ENCODE peak calls at places on chromosomes 16 and 17, in four cellular contexts. O is GM12878, A is K562, Y is HepG2. X is an unnamed sample.

GRCh38 chr16:56451753-56452689 is 667 bp downstream of the OGFOD1 start:
- DNase-seq in O (no peak), A (peak), Y (peak), X (no peak)

GRCh38 chr17:32672701-32673100 is 185.9 kb downstream of the CDK5R1 start:
- DNase-seq in O (no peak), A (no peak), Y (no peak), X (no peak)

GRCh38 chr16:72932050-72932449 is 115.9 kb downstream of the ZFHX3 start:
- DNase-seq in O (no peak), A (no peak), Y (no peak), X (no peak)

GRCh38 chr16:88773812-88774291 is 11.2 kb downstream of the PIEZO1 start:
- DNase-seq in O (no peak), A (peak), Y (no peak), X (peak)

GRCh38 chr17:29175349-29175748 is 4.8 kb downstream of the MYO18A start:
- DNase-seq in O (no peak), A (no peak), Y (no peak), X (no peak)

GRCh38 chr17:50363217-50364060 is 9.5 kb downstream of the MRPL27 start:
- DNase-seq in O (no peak), A (no peak), Y (peak), X (peak)

GRCh38 chr17:46863383-46864121 is 12.2 kb downstream of the WNT9B start:
- DNase-seq in O (no peak), A (no peak), Y (no peak), X (no peak)

GRCh38 chr17:65228734-65229390 is 91.7 kb downstream of the RGS9 start:
- DNase-seq in O (peak), A (peak), Y (no peak), X (no peak)

GRCh38 chr17:42531455-42532354 is 4.3 kb upstream of the NAGLU start:
- DNase-seq in O (no peak), A (peak), Y (peak), X (peak)

GRCh38 chr16:81778861-81779539 is at the start of gene PLCG2:
- DNase-seq in O (no peak), A (peak), Y (no peak), X (peak)

GRCh38 chr17:76897023-76897422 is 28.8 kb downstream of the MGAT5B start:
- DNase-seq in O (no peak), A (no peak), Y (no peak), X (no peak)

GRCh38 chr16:90046971-90047713 is 27.9 kb upstream of the DBNDD1 start:
- DNase-seq in O (no peak), A (no peak), Y (peak), X (peak)

GRCh38 chr17:44204453-44204882 is 4.8 kb upstream of the ATXN7L3 start:
- DNase-seq in O (no peak), A (no peak), Y (no peak), X (no peak)

GRCh38 chr17:9729034-9729650 is 62.2 kb downstream of the DHRS7C start:
- DNase-seq in O (peak), A (peak), Y (peak), X (no peak)

GRCh38 chr17:48181653-48182052 is 74.1 kb downstream of the SNX11 start:
- DNase-seq in O (no peak), A (no peak), Y (no peak), X (peak)

GRCh38 chr16:24670623-24671454 is 58.6 kb upstream of the TNRC6A start:
- DNase-seq in O (no peak), A (no peak), Y (no peak), X (peak)
- TF ChIP-seq ATF2 in O (no peak), A (no peak), Y (no peak), X (no peak)

GRCh38 chr16:80518436-80518835 is 22.4 kb upstream of the DYNLRB2 start:
- DNase-seq in O (no peak), A (no peak), Y (no peak), X (no peak)
- TF ChIP-seq CREM in O (no peak), A (no peak), Y (no peak), X (no peak)

GRCh38 chr17:59533694-59534093 is 31.7 kb upstream of the DHX40 start:
- DNase-seq in O (no peak), A (no peak), Y (no peak), X (no peak)

GRCh38 chr17:59530561-59530960 is 34.8 kb upstream of the DHX40 start:
- DNase-seq in O (no peak), A (no peak), Y (no peak), X (no peak)

GRCh38 chr17:59538195-59538909 is 27.1 kb upstream of the DHX40 start:
- DNase-seq in O (no peak), A (no peak), Y (no peak), X (no peak)

DNA sequence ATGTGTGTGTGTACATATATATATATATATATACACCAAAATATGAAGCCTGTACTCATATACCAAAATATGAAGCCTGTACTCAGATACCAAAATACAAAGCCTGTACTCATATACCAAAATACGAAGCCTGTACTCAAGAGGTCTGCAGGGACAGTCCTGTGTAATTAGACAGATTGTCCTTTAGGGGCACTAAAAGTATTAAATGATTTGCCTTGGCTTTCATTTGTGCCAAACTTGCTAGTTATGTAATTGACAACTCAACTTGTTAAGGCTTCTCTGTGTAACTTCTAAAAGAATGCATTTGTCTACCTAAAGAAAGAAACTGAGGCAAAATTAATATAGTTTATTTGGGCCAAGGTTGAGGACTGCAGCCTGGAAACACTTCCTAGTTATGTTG is 30.8 kb upstream of the DHX40 start:
- DNase-seq in O (no peak), A (no peak), Y (peak), X (no peak)
- TF ChIP-seq TCF7 in O (no peak), A (no peak), Y (no peak), X (no peak)

GRCh38 chr17:6011241-6011640 is 58.9 kb upstream of the WSCD1 start:
- DNase-seq in O (no peak), A (no peak), Y (no peak), X (no peak)
- TF ChIP-seq ATF2 in O (no peak), A (no peak), Y (no peak), X (no peak)

GRCh38 chr17:75105269-75106080 is 4.3 kb upstream of the ARMC7 start:
- DNase-seq in O (no peak), A (peak), Y (peak), X (peak)
- TF ChIP-seq CREM in O (no peak), A (no peak), Y (no peak), X (no peak)

DNA sequence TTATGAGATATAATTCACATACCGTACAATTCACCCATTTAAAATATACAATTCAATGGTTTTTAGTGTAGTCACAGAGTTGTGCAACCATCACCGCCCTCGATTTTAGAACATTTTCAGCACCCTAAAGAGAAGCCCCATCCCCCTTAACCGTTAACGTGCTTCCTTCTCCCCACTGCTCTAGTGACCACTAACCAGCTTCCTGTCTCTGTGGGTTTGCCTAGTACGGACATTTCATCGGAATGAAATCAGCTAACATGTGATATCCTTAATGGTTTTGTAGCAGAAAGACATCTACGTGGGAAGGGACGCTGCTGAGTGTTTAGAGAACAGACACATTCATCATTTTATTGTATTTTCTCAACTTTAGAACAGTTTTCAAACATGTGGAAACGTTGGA is 80.8 kb upstream of the HSBP1 start:
- DNase-seq in O (no peak), A (no peak), Y (no peak), X (no peak)
- TF ChIP-seq TCF7 in O (no peak), A (no peak), Y (no peak), X (no peak)

DNA sequence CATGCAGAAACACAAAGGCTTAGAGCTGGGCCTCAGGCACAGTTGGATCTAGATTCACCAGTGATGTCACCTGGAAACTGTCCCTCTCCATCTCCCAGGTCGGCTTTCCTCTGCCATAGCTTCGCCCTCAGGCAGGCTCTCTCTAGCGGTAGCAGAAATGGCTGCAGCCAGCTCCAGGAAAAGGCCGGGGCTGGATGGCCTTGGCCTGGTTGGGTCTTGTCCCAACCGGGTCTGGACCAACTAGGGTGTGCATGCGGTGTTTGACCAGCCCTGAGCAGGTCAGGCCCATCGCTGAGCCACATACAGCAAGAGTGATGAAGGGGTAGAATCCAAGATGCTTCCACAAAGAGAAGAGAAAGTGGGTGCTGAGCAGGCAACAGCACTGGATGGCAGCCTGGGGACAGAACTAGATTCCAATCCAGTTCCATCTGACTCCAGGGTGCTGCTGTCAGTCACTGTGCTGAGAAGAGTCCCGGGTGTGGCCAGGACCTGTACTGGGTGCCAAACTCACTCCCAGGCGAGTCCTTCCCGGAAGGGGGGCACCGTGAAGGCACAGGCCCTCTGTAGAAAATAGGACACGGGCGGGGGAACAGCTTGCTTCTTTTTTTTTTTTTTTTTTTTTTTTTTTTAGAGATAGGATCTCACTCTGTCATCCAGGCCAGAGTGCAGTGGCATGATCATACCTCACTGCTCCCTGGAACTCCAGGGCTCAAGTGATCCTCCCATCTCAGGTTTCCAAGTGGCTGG is 51.8 kb downstream of the SOCS3 start:
- DNase-seq in O (no peak), A (peak), Y (peak), X (peak)
- TF ChIP-seq ATF2 in O (no peak), A (no peak), Y (peak), X (no peak)

GRCh38 chr17:80152057-80152831 is 5.3 kb upstream of the EIF4A3 start:
- DNase-seq in O (no peak), A (no peak), Y (no peak), X (peak)
- TF ChIP-seq CREM in O (no peak), A (no peak), Y (no peak), X (no peak)

GRCh38 chr17:36907407-36907806 is 29.9 kb upstream of the LHX1 start:
- DNase-seq in O (no peak), A (no peak), Y (no peak), X (no peak)
- TF ChIP-seq TCF7 in O (no peak), A (no peak), Y (no peak), X (no peak)

X was measured in WTC11.